ENCODE peak calls at places on chromosome 7, in seven cellular contexts. P is A549, L is HCT116, Y is body of pancreas, E is stomach, H is adrenal gland, G is ovary. C is an unnamed sample. For H3K4me1, the result is how much of the 10 kb centered on the place peaks cover.

GRCh38 chr7:70092314-70093303 is 494.3 kb downstream of the AUTS2 start:
- DNase-seq in P (no peak), L (no peak), Y (no peak), E (no peak), H (no peak), G (peak), C (no peak)

GRCh38 chr7:139994356-139994755 is 68.4 kb downstream of the PARP12 start:
- DNase-seq in P (no peak), L (no peak), Y (no peak), E (no peak), H (no peak), G (no peak), C (no peak)

GRCh38 chr7:772005-772294 is 44.9 kb upstream of the PRKAR1B start:
- DNase-seq in P (no peak), L (no peak), Y (no peak), E (no peak), H (no peak), G (peak), C (no peak)

GRCh38 chr7:73810991-73811360 is 19.8 kb upstream of the CLDN4 start:
- DNase-seq in P (no peak), L (no peak), Y (peak), E (peak), H (no peak), G (no peak), C (no peak)

GRCh38 chr7:158402471-158402870 is 185.2 kb downstream of the PTPRN2 start:
- DNase-seq in P (no peak), L (no peak), Y (no peak), E (no peak), H (no peak), G (no peak), C (no peak)

GRCh38 chr7:69608878-69609277 is 10.6 kb downstream of the AUTS2 start:
- DNase-seq in P (no peak), L (no peak), Y (no peak), E (no peak), H (no peak), G (no peak), C (no peak)

GRCh38 chr7:106865130-106866115 is at the start of gene PIK3CG:
- DNase-seq in P (no peak), L (no peak), Y (no peak), E (no peak), H (no peak), G (no peak), C (no peak)

GRCh38 chr7:31805209-31805818 is 118.3 kb downstream of the PPP1R17 start:
- DNase-seq in P (no peak), L (no peak), Y (no peak), E (no peak), H (no peak), G (no peak), C (no peak)

GRCh38 chr7:64907641-64908326 is 4.7 kb downstream of the ZNF273 start:
- DNase-seq in P (no peak), L (no peak), Y (no peak), E (no peak), H (no peak), G (no peak), C (no peak)

GRCh38 chr7:32639122-32639521 is 143.8 kb downstream of the AVL9 start:
- DNase-seq in P (no peak), L (no peak), Y (no peak), E (no peak), H (no peak), G (no peak), C (no peak)

GRCh38 chr7:102082693-102083385 is 203.8 kb upstream of the SH2B2 start:
- DNase-seq in P (no peak), L (no peak), Y (no peak), E (no peak), H (no peak), G (no peak), C (no peak)

GRCh38 chr7:129569811-129570215 is 41.7 kb upstream of the NRF1 start:
- DNase-seq in P (peak), L (peak), Y (no peak), E (peak), H (peak), G (no peak), C (no peak)

GRCh38 chr7:25696565-25696964 is 455.4 kb upstream of the NFE2L3 start:
- DNase-seq in P (no peak), L (no peak), Y (no peak), E (no peak), H (no peak), G (no peak), C (peak)

GRCh38 chr7:114508096-114508495 is 93.5 kb downstream of the FOXP2 start:
- DNase-seq in P (no peak), L (no peak), Y (no peak), E (no peak), H (no peak), G (no peak), C (no peak)

GRCh38 chr7:22726345-22726848 is 603 bp upstream of the IL6 start:
- DNase-seq in P (peak), L (peak), Y (peak), E (peak), H (peak), G (peak), C (peak)

GRCh38 chr7:32023353-32023752 is 46.9 kb downstream of the PDE1C start:
- DNase-seq in P (no peak), L (no peak), Y (no peak), E (no peak), H (no peak), G (no peak), C (no peak)

GRCh38 chr7:77813180-77813579 is 14.6 kb downstream of the PHTF2 start:
- DNase-seq in P (no peak), L (no peak), Y (no peak), E (no peak), H (no peak), G (no peak), C (no peak)

GRCh38 chr7:30162622-30163124 is 27.9 kb downstream of the MTURN start:
- DNase-seq in P (peak), L (no peak), Y (no peak), E (no peak), H (no peak), G (no peak), C (no peak)
- H3K4me3 ChIP-seq in P (peak), L (no peak), Y (no peak), E (no peak), H (no peak), G (no peak), C (no peak)

DNA sequence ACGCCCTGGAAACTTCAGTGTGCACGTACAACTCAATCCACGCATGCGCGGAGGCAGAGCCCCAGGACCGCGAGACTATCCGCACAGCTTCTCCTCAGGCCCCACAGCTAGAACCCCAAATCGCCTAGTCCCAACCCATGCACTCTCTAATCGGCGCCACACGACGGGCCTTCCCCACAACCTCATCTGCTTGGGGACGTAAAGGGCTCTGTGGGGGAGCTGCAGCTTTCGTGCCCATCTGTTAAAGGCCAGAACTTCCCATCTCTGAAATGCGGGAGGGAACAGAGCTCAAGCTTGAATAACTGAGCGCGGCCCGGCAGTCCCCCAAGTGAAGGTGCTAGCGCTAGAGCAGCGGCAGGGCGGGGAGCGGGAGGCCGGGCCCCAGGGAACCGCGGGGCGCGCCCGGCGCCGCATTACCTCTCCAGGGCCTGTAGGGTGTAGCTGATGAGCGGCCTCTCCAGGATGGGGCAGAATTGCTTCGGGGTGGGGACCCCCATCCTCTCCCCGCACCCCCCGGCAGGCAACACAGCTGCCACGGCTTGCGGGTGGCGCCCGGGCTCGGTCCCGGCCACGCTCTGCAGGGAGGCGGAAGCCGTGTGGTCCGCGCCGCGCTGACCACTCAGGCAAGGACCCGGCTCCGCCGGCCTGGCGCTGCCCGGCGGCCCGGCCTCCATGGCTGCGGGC is 547 bp downstream of the CRPPA start:
- DNase-seq in P (peak), L (peak), Y (peak), E (peak), H (peak), G (peak), C (no peak)
- TF ChIP-seq POLR2A in P (peak), L (peak), Y (peak), E (peak), H (peak), G (peak), C (no peak)

DNA sequence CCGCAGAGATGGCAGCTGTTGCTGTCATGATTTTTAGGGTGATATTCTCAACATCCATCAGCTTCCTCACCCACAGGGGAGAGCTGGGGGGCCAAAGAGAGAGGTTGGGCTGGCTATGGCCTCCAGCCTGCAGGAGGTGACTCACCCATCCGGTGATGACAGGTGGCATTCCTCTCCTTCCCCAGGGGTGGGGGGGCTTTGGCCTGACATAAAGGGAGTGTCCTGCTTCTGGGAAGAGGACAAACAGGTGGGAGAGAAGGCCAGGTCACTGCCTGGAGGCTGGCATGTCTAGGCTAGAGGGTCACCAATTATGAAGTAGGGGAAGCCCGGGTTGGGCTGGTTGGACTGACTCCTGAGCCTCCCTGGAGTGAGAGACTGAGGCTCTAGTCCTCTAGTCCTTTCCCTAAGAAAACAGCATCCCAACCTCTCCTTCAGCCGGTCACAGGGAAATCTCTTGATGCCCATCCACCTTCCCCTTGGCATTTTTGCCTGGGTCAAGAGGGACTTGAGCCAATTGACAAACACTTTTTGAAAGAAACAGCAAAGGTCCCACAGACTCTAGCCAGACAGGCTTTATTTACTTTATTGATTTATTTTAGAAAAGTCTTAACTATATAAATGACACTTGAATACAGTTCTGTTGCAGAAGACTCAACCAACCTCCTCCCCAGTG is 79.8 kb upstream of the ZNF716 start:
- DNase-seq in P (no peak), L (no peak), Y (no peak), E (no peak), H (no peak), G (no peak), C (no peak)
- H3K4me1 ChIP-seq in P (under half), L (under half), Y (under half), E (under half), H (under half), G (under half), C (under half)

DNA sequence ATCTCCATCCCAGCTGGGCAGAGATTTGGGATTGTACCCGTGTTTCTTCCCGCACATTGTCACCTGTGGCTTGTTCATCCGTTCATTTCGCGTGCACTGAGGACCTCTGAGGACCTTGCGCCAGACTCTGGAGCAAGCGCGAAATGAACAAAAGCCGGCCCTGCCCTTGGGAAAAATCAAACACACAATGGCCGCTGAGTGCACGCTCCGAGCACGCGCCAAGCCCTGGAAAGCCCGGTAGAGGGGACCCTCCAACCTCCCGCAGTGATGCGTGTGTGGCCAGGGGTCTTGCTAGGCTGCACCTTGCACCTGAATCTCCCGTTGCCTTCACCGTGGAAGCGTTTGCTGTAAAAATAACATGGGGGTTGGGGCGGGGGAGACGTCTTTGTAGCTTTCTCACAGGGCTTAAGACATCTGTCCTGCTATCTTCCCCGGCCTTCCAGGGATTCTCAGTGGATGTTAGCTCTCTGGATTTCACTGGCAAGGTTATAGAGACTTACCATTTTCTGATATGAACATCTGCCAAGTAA is 37.4 kb downstream of the ZNF777 start:
- DNase-seq in P (no peak), L (no peak), Y (no peak), E (no peak), H (peak), G (no peak), C (no peak)
- H3K4me3 ChIP-seq in P (no peak), L (no peak), Y (no peak), E (peak), H (peak), G (no peak), C (peak)

DNA sequence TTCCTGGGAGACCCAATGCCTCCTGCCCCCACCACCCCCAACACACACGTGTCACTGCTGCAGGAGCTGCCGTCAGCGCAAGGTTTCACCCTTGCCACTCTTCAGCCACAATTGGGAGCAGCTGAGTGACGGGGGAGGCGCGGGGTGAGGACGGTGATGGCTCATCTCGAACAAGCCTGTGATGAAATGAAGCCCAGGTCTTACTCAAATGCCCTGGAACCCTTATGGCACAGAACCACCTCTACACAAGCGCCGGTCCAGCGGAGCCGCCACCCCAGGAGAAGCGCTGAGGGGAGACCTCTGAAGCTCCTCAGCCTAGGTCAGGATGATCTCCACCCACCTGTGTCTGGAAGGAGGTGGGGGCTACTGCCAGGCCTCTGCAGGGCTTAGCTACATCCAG is 25.7 kb downstream of the PDIA4 start:
- DNase-seq in P (no peak), L (no peak), Y (no peak), E (no peak), H (no peak), G (no peak), C (no peak)
- TF ChIP-seq POLR2A in P (no peak), L (no peak), Y (no peak), E (no peak), H (no peak), G (no peak), C (no peak)

DNA sequence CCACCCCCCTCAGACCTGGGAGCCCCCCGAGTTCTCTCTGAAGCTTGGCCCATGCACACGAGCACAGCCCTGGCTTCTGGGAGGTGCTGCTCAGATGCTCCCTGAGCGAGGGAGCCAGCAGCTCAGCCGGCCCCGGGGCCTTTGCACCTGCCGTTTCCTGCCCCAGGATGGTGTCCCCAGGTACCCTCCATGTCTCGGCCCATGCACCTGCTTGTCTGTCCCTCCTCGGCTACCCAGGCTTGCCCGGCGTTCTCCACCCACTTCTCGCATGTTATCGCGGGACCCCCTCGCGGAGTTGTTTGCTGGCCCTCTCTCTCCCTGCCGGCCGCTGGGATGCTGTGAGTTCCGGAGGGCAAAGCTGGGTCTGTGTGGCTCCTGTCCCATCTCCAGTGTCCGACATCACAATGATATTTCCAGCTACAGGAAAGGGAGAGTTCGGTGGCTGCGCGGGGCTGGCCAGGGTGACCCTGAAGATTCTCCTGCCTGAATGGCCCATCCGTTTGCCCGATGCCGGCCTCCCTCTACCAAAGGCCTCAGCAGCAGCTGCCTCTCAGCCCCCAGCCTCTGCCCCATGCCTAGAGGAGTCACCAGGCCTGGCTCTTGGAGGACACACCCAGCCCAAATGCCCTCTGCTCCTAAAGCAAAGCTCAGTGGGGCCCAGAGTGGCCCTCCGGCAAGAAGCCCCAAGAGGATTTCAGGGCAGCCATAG is 12.2 kb upstream of the LFNG start:
- DNase-seq in P (no peak), L (no peak), Y (no peak), E (no peak), H (no peak), G (no peak), C (no peak)
- H3K4me1 ChIP-seq in P (under half), L (under half), Y (under half), E (under half), H (under half), G (under half), C (half or more)